ENCODE peak calls at places on chromosomes 1 and 21, in five cellular contexts. Z is breast epithelium, B is endodermal cell, T is SK-N-SH, M is A673. A is an unnamed sample. For H3K27me3, the result is how much of the 10 kb centered on the place peaks cover.

GRCh38 chr1:65109515-65109914 is 38.5 kb upstream of the AK4 start:
- DNase-seq in Z (no peak), B (no peak), T (peak), M (peak), A (no peak)

GRCh38 chr1:152162826-152163463 is 3.9 kb upstream of the RPTN start:
- DNase-seq in Z (no peak), B (no peak), T (no peak), M (no peak), A (no peak)

GRCh38 chr1:25543425-25544242 is at the start of gene LDLRAP1:
- DNase-seq in Z (no peak), B (peak), T (peak), M (peak), A (peak)

GRCh38 chr1:200364121-200364759 is 45.6 kb downstream of the ZNF281 start:
- DNase-seq in Z (no peak), B (peak), T (no peak), M (no peak), A (no peak)

GRCh38 chr1:155241069-155241679 is 14.1 kb downstream of the ENTREP3 start:
- DNase-seq in Z (peak), B (peak), T (peak), M (peak), A (peak)

GRCh38 chr1:162627662-162628296 is 4.5 kb upstream of the DDR2 start:
- DNase-seq in Z (no peak), B (no peak), T (no peak), M (peak), A (no peak)

GRCh38 chr21:34889287-34889536 is 159.9 kb downstream of the RUNX1 start:
- DNase-seq in Z (no peak), B (peak), T (no peak), M (peak), A (peak)

GRCh38 chr1:95084317-95085176 is 11.8 kb upstream of the ALG14 start:
- DNase-seq in Z (no peak), B (peak), T (peak), M (peak), A (peak)

GRCh38 chr1:159483501-159483900 is 44.0 kb downstream of the OR10J1 start:
- DNase-seq in Z (no peak), B (no peak), T (no peak), M (no peak), A (no peak)

GRCh38 chr21:31088196-31088751 is 50.0 kb upstream of the KRTAP19-8 start:
- DNase-seq in Z (no peak), B (no peak), T (no peak), M (no peak), A (peak)

GRCh38 chr21:26491663-26492062 is 81.4 kb downstream of the CYYR1 start:
- DNase-seq in Z (no peak), B (no peak), T (no peak), M (no peak), A (no peak)

GRCh38 chr1:154478639-154479038 is 23.4 kb upstream of the TDRD10 start:
- DNase-seq in Z (no peak), B (no peak), T (no peak), M (peak), A (no peak)

GRCh38 chr1:23452011-23452411 is 27.5 kb upstream of the TCEA3 start:
- DNase-seq in Z (peak), B (no peak), T (peak), M (peak), A (peak)

GRCh38 chr1:205950826-205951549 is 7.7 kb upstream of the SLC26A9 start:
- DNase-seq in Z (no peak), B (no peak), T (no peak), M (no peak), A (peak)

GRCh38 chr1:2258996-2259395 is 30.9 kb downstream of the SKI start:
- DNase-seq in Z (no peak), B (no peak), T (no peak), M (no peak), A (no peak)

GRCh38 chr1:186255286-186255685 is 119.8 kb downstream of the TPR start:
- DNase-seq in Z (no peak), B (no peak), T (no peak), M (peak), A (no peak)

GRCh38 chr1:19009882-19010321 is 53.4 kb upstream of the IFFO2 start:
- DNase-seq in Z (peak), B (peak), T (no peak), M (no peak), A (peak)

GRCh38 chr1:243315455-243315854 is 59.6 kb downstream of the SDCCAG8 start:
- DNase-seq in Z (no peak), B (no peak), T (no peak), M (no peak), A (no peak)

GRCh38 chr1:209850342-209850979 is 22.7 kb downstream of the UTP25 start:
- DNase-seq in Z (peak), B (peak), T (peak), M (peak), A (peak)

GRCh38 chr1:223198628-223198965 is 55.5 kb upstream of the TLR5 start:
- DNase-seq in Z (no peak), B (no peak), T (no peak), M (no peak), A (no peak)

GRCh38 chr1:155175281-155175926 is 1.8 kb downstream of the TRIM46 start:
- DNase-seq in Z (no peak), B (peak), T (no peak), M (no peak), A (no peak)

GRCh38 chr1:205716371-205717132 is 33.4 kb downstream of the NUCKS1 start:
- DNase-seq in Z (no peak), B (no peak), T (no peak), M (no peak), A (no peak)

GRCh38 chr1:98797506-98797905 is 136.0 kb downstream of the SNX7 start:
- DNase-seq in Z (no peak), B (no peak), T (no peak), M (no peak), A (no peak)

GRCh38 chr1:114715952-114716303 is 643 bp downstream of the NRAS start:
- DNase-seq in Z (no peak), B (no peak), T (peak), M (peak), A (no peak)

GRCh38 chr1:215104283-215104682 is 21.7 kb downstream of the KCNK2 start:
- DNase-seq in Z (no peak), B (no peak), T (no peak), M (no peak), A (no peak)

GRCh38 chr1:203211812-203212211 is 17.7 kb downstream of the CHIT1 start:
- DNase-seq in Z (no peak), B (no peak), T (no peak), M (no peak), A (no peak)

GRCh38 chr1:27342778-27343638 is 1.2 kb downstream of the SYTL1 start:
- DNase-seq in Z (peak), B (peak), T (no peak), M (no peak), A (no peak)

GRCh38 chr1:81974883-81975555 is 174.3 kb downstream of the ADGRL2 start:
- DNase-seq in Z (no peak), B (no peak), T (no peak), M (no peak), A (no peak)

DNA sequence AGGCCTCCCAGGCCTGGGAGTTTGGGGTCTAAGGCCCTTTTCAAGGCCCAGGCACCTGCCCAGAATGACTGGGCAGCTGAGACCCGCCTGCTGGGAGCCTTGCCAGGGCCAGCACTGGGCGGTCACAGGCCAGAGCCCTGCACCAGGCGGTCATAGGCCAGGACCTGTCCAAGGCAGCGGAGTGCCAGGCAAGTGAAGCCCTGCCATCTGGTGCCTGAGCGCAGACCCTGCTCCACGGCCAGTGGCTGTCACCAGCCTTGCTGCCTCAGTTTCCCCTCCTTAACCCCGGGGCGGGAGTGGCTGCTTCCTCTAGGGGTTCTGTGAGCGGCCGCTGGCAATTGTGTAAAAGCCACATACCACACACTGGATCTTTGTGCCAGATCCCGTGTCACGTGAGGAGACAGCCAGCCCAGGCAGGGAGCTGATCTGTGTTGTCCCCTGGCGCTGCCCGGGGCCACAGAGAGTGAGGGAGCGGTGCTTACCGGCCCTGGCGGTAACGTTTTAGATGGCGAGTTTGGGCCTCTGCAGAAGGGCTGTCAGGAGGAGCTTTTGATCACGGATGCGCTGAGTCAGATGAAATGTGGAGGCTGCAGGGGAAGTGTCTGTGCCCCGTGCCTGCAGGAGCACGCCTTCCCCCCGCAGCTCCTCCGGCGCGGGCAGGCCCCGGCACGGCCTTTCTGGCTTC is 4.6 kb downstream of the COL18A1 start:
- DNase-seq in Z (no peak), B (peak), T (peak), M (no peak), A (no peak)
- H3K27me3 ChIP-seq in Z (under half), B (under half), T (under half), M (under half), A (under half)

GRCh38 chr21:45822429-45823099 is 159.0 kb upstream of the COL6A1 start:
- DNase-seq in Z (no peak), B (peak), T (peak), M (no peak), A (no peak)

GRCh38 chr21:45823100-45823681 is 158.4 kb upstream of the COL6A1 start:
- DNase-seq in Z (no peak), B (no peak), T (no peak), M (no peak), A (peak)

GRCh38 chr21:45820171-45821091 is 161.1 kb upstream of the COL6A1 start:
- DNase-seq in Z (peak), B (peak), T (peak), M (peak), A (peak)

GRCh38 chr21:45821315-45822001 is 160.1 kb upstream of the COL6A1 start:
- DNase-seq in Z (no peak), B (no peak), T (peak), M (no peak), A (no peak)

DNA sequence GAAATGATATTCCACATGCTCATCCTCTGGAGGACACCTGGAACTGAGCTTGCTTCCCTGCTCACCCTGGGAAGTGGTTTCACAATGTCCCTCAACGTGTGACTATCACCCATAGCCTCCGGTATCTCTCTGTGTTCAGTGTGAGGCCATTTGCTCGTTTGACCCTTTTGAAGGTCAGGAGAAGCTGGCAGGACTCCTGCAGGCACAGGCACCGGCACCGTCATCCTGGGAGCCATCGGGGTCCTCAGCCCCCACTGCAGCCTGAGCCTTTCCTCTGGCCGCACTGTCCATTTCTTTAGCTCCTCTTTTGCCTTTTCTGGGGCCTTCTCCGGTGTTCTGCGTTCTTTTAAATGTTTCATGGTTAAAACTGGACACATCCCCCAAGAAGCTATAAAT is 159.6 kb upstream of the COL6A1 start:
- DNase-seq in Z (no peak), B (no peak), T (no peak), M (no peak), A (no peak)
- H3K27me3 ChIP-seq in Z (under half), B (under half), T (under half), M (under half), A (under half)

GRCh38 chr1:230423936-230424335 is 2.2 kb downstream of the PGBD5 start:
- DNase-seq in Z (no peak), B (no peak), T (no peak), M (no peak), A (no peak)
- H3K27me3 ChIP-seq in Z (half or more), B (half or more), T (under half), M (half or more), A (half or more)

GRCh38 chr1:231206856-231207255 is 34.2 kb upstream of the GNPAT start:
- DNase-seq in Z (no peak), B (no peak), T (no peak), M (no peak), A (no peak)
- H3K27me3 ChIP-seq in Z (under half), B (under half), T (under half), M (under half), A (under half)

GRCh38 chr1:201945863-201946223 is 505 bp downstream of the LMOD1 start:
- DNase-seq in Z (no peak), B (no peak), T (no peak), M (no peak), A (no peak)

GRCh38 chr1:201947697-201948008 is 1.3 kb upstream of the LMOD1 start:
- DNase-seq in Z (no peak), B (no peak), T (no peak), M (no peak), A (no peak)

GRCh38 chr1:201944639-201945038 is 1.7 kb downstream of the LMOD1 start:
- DNase-seq in Z (no peak), B (no peak), T (no peak), M (no peak), A (no peak)

GRCh38 chr1:201945157-201945556 is 1.2 kb downstream of the LMOD1 start:
- DNase-seq in Z (no peak), B (peak), T (no peak), M (peak), A (no peak)

GRCh38 chr1:201946224-201946908 is at the start of gene LMOD1:
- DNase-seq in Z (peak), B (peak), T (peak), M (peak), A (peak)
- H3K27me3 ChIP-seq in Z (under half), B (under half), T (under half), M (under half), A (under half)

DNA sequence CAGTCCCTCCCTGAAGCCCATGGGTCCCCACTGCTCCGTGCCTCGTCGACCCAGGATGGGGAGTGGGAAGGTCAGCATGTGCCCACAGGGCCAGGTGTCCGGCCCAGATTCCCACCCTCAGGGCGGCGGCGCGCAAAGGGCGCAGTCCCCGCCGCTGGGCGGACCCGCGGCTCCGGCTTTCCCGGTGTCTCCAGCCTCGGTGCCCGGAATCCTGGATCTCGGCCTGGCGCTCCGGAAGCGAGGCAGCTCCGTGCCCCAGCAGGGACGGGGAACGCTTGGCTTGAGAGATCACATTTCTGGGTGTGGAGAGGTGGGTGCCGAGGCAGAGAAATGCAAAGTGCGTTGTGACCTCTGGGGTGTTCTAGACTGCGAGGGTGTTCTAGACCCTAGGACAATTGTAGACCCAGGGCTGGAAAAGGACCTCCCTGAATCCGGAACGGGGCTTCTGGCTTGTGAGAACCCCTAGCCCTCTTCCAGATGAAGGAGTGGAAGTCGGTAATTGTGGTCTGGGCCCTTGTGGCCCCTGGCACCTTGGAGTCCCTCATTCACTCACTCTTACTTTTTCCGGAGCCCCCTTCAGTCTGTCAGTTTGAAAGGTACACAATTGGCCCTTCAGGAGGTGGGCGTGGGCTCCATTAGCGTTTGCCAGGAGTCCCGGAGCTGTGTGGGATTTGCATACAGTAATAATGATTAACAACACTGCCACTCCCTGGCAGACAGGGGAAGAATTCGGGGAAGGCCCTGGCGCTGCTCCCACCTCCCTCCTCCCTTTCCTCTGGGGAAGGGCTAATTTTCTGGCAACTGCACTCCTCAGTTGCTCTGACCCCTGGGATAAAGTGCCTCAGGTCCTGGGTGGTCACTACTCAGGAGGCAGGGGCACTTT is 1.7 kb upstream of the KCND3 start:
- DNase-seq in Z (peak), B (peak), T (peak), M (peak), A (peak)
- H3K27me3 ChIP-seq in Z (under half), B (half or more), T (half or more), M (half or more), A (under half)

GRCh38 chr1:83996175-83996574 is 2.8 kb downstream of the TTLL7 start:
- DNase-seq in Z (no peak), B (no peak), T (no peak), M (peak), A (no peak)

GRCh38 chr1:83996621-83997020 is 2.3 kb downstream of the TTLL7 start:
- DNase-seq in Z (no peak), B (no peak), T (no peak), M (peak), A (no peak)

GRCh38 chr1:83998599-83999315 is at the start of gene TTLL7:
- DNase-seq in Z (peak), B (peak), T (peak), M (peak), A (peak)

GRCh38 chr1:83999316-83999819 is 436 bp upstream of the TTLL7 start:
- DNase-seq in Z (no peak), B (peak), T (no peak), M (peak), A (peak)

GRCh38 chr1:83998205-83998598 is 730 bp downstream of the TTLL7 start:
- DNase-seq in Z (no peak), B (no peak), T (no peak), M (peak), A (no peak)
- H3K27me3 ChIP-seq in Z (under half), B (half or more), T (under half), M (under half), A (under half)

A was measured in MG63.